ENCODE peak calls at places on chromosomes 3 and 15, in seven cellular contexts. T is CD14-positive monocyte, P is tibial nerve, Q is fibroblast of villous mesenchyme, U is tibial artery, C is omental fat pad, F is progenitor cell of endocrine pancreas. G is an unnamed sample.

GRCh38 chr15:27592036-27592725 is 506.9 kb downstream of the OCA2 start:
- DNase-seq in C (no peak), T (no peak), P (no peak), F (no peak), U (no peak), Q (no peak), G (peak)

GRCh38 chr3:31639828-31640227 is 107.1 kb downstream of the STT3B start:
- DNase-seq in C (no peak), F (no peak), P (no peak), U (no peak), Q (no peak), T (no peak), G (no peak)

GRCh38 chr15:57316451-57316850 is 59.9 kb upstream of the CGNL1 start:
- DNase-seq in C (no peak), P (no peak), T (no peak), Q (no peak), U (no peak), F (no peak), G (no peak)

GRCh38 chr3:164539215-164539614 is 539.1 kb downstream of the SI start:
- DNase-seq in Q (no peak), P (no peak), U (no peak), F (no peak), T (no peak), C (no peak), G (no peak)

GRCh38 chr3:182268711-182269110 is 524.6 kb upstream of the ATP11B start:
- DNase-seq in C (no peak), Q (no peak), T (no peak), U (no peak), P (no peak), F (no peak), G (no peak)

GRCh38 chr3:33577588-33577987 is 137.4 kb upstream of the UBP1 start:
- DNase-seq in F (no peak), Q (no peak), C (no peak), T (no peak), P (no peak), U (no peak), G (no peak)

GRCh38 chr15:79724312-79724711 is 172.5 kb downstream of the MTHFS start:
- DNase-seq in F (no peak), U (no peak), Q (peak), C (no peak), T (no peak), P (no peak), G (peak)

GRCh38 chr3:156551261-156551660 is 3.7 kb downstream of the SSR3 start:
- DNase-seq in P (no peak), C (no peak), U (no peak), T (no peak), F (no peak), Q (no peak), G (peak)

GRCh38 chr3:175338775-175339535 is 479.8 kb downstream of the NAALADL2 start:
- DNase-seq in P (no peak), C (no peak), T (no peak), U (peak), Q (peak), F (no peak), G (peak)

GRCh38 chr3:73516656-73517055 is 108.1 kb downstream of the PDZRN3 start:
- DNase-seq in C (no peak), Q (no peak), T (no peak), F (no peak), P (no peak), U (peak), G (no peak)

GRCh38 chr3:119643528-119643927 is 16.9 kb downstream of the POPDC2 start:
- DNase-seq in U (no peak), F (no peak), P (no peak), Q (peak), C (no peak), T (no peak), G (peak)

GRCh38 chr3:68560728-68561127 is 371.6 kb downstream of the TAFA4 start:
- DNase-seq in Q (no peak), C (no peak), P (no peak), F (no peak), T (no peak), U (no peak), G (no peak)

GRCh38 chr3:177337548-177338331 is 140.5 kb upstream of the TBL1XR1 start:
- DNase-seq in U (no peak), C (no peak), P (no peak), F (no peak), Q (peak), T (no peak), G (peak)

GRCh38 chr3:138118863-138119766 is 3.7 kb upstream of the DZIP1L start:
- DNase-seq in C (peak), Q (peak), T (no peak), F (peak), P (peak), U (peak), G (peak)

GRCh38 chr15:90813796-90814192 is 54.6 kb upstream of the FURIN start:
- DNase-seq in C (no peak), U (no peak), T (no peak), F (no peak), P (no peak), Q (no peak), G (no peak)

GRCh38 chr3:72432271-72432670 is 416.0 kb downstream of the SHQ1 start:
- DNase-seq in C (no peak), U (no peak), T (no peak), P (no peak), Q (no peak), F (no peak), G (no peak)

DNA sequence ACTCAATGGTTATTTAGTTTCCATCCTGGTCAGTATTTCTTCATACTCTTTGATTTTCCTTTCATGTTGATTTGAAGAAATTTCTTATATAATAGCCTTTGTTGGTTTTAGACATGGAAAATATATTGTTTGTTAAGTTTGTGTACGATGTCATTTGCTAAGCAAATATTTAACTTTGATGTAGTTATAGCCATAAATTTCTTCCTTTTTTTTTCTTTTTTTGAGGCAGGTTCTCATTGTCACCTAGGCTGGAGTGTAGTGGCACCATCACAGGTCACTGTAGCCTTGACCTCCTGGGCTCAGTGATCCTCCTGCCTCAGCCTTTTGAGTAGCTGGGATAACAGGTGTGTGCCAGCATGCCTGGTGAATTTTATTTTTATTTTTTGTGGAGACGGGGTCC is 51.4 kb downstream of the NMD3 start:
- DNase-seq in Q (no peak), T (no peak), U (no peak), C (no peak), P (no peak), F (no peak), G (no peak)
- TF ChIP-seq CTCF in Q (no peak), T (no peak), U (no peak), C (no peak), P (no peak), F (no peak), G (no peak)

GRCh38 chr3:36677331-36678007 is 86.9 kb downstream of the DCLK3 start:
- DNase-seq in T (no peak), P (no peak), F (no peak), C (no peak), U (no peak), Q (peak), G (peak)
- TF ChIP-seq CTCF in T (no peak), P (no peak), F (peak), C (no peak), U (no peak), Q (peak), G (peak)

DNA sequence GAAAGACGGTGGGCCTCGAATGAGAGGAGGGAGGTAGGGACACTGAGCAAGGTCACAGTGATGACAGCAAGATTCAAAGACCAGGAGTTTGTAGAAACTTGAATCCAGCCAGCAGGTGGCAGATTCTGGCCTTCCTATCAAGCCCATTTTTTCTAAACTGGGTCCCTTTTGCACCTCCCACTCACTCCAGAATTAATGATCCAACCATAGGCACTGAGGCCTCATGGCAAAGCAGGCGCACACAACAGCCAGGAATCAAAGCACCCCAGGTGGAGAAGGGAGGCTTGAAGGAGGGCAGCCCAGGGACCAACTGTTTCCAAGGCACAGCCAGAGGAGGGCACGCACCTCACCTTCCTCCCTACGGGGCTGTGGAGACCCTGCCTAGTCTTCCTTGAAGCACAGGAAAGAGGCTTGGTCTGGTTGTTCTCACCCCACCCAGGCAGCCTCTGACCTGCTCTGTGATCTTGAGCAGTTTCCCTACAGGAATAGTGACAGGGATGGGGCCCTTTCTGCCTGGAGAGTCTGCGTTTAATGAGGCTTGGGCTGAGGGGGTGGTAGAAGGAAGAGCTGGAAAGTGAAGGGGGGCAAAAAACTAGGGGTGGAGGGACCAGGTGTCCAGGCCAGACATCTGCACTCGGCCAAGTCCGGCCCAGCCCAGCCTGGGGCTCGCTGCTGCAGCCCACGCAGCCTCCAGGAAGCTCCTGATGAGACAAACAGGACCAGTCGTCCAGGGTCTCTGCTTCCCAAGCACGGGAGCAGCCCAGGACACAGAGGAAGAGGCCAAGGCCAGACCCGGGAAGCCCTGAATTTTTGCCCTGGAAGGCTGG is 90.0 kb downstream of the ANP32A start:
- DNase-seq in P (no peak), U (peak), C (no peak), F (no peak), Q (peak), T (no peak), G (peak)
- TF ChIP-seq CTCF in P (peak), U (peak), C (no peak), F (peak), Q (peak), T (peak), G (peak)

GRCh38 chr15:33234019-33234418 is 39.5 kb upstream of the FMN1 start:
- DNase-seq in U (no peak), T (no peak), Q (peak), F (no peak), C (no peak), P (no peak), G (peak)
- TF ChIP-seq CTCF in U (peak), T (no peak), Q (peak), F (peak), C (no peak), P (no peak), G (peak)

GRCh38 chr3:25781145-25781757 is 2.0 kb downstream of the NGLY1 start:
- DNase-seq in P (no peak), U (no peak), T (no peak), Q (no peak), F (no peak), C (no peak), G (no peak)

GRCh38 chr3:25783661-25784512 is 644 bp upstream of the NGLY1 start:
- DNase-seq in C (no peak), P (no peak), T (peak), U (peak), F (no peak), Q (peak), G (peak)

GRCh38 chr3:25782636-25782937 is 656 bp downstream of the NGLY1 start:
- DNase-seq in Q (no peak), C (no peak), T (no peak), U (no peak), P (no peak), F (no peak), G (no peak)

GRCh38 chr3:25781758-25782594 is 1.3 kb downstream of the NGLY1 start:
- DNase-seq in C (no peak), T (no peak), P (no peak), U (no peak), F (no peak), Q (no peak), G (no peak)

GRCh38 chr3:25782938-25783660 is at the start of gene NGLY1:
- DNase-seq in T (peak), C (peak), P (peak), U (peak), Q (peak), F (peak), G (peak)
- TF ChIP-seq CTCF in T (no peak), C (no peak), P (peak), U (peak), Q (no peak), F (peak), G (no peak)

DNA sequence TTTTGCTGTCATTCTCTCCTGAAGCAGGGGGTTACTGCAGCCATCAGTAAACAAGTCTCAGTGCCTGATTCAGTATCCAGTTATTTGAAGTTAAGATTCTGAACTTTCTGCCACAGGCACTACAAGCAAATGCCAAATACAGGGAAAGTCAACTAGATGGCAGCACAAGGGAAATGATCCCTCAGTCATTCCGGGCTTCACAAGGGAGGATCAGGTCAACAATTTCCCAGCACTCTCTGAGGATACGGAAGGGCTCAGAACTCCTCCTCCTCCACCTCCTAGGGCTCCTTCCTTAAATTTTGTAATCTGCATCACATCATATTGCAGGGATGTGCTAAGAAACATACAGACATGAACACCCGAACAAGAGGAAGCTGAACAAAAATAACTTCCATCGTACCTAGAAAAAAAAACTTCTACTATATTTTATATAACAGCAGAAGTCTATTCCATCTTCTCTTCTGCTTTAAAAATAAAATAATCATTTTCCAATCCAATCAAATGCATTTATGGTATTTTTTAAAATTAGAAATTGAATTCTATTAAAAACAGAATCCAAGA is 187.1 kb downstream of the FMN1 start:
- DNase-seq in F (no peak), Q (no peak), T (no peak), C (no peak), U (no peak), P (no peak), G (peak)
- TF ChIP-seq CTCF in F (peak), Q (no peak), T (no peak), C (no peak), U (no peak), P (peak), G (peak)

DNA sequence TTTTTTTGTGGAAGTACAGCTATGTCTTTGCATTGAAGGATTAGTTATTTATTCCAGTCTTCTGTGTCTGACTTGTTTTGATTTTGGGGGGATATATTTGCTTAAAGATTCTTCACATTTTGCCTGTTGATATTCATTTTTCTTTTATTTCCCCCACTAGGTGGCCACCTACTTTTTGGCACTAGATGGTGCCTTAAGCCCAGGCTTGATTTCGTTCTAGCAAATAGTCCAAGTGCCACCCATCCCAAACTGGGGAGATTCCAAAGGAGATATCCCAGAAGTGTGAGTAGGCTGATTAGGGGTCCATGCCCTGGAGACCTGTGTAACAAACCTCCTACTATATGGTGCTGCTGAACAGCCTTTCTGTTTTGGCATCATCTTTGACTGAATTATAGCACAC is 80.0 kb upstream of the SPATA16 start:
- DNase-seq in C (no peak), T (no peak), F (no peak), U (no peak), P (no peak), Q (no peak), G (peak)
- TF ChIP-seq CTCF in C (no peak), T (no peak), F (peak), U (no peak), P (no peak), Q (no peak), G (peak)

DNA sequence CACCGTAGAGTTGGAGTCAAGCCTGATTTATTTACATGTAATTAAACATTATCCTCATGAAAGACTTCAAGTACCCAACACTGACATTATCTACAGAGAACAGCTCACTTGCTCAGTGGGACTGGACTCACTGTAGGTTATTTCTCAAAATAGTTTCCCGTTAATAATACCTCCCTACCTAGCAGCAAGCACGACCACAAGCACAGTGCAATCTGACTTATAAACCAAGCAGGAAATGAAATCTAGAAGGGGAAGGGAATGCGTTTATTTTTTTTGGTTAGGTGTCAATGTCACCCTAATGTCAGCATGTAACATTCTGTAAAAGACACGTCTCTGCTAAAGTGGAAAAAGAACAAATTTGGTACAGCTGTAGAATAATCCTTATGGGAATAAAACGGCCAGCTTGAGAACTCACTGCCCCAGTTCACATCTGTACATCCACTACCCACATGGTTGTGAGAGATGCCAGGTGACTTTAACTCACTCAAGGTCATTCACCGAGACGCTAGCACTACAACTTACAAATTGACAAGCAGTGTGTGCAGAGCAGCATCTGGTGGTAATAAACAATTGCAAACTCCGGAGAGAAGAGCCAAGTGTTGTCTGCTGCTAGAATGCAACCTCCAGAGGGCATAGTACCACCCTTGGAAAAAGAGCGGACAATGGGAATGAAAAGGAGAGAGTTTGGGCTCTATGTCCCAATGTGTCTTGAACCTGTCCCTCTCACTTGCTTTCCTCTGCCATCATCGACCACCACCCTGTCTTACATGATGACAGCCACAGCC is 242.5 kb downstream of the CADPS start:
- DNase-seq in Q (no peak), P (no peak), U (no peak), C (no peak), T (no peak), F (no peak), G (peak)
- TF ChIP-seq CTCF in Q (peak), P (no peak), U (no peak), C (no peak), T (no peak), F (no peak), G (peak)

DNA sequence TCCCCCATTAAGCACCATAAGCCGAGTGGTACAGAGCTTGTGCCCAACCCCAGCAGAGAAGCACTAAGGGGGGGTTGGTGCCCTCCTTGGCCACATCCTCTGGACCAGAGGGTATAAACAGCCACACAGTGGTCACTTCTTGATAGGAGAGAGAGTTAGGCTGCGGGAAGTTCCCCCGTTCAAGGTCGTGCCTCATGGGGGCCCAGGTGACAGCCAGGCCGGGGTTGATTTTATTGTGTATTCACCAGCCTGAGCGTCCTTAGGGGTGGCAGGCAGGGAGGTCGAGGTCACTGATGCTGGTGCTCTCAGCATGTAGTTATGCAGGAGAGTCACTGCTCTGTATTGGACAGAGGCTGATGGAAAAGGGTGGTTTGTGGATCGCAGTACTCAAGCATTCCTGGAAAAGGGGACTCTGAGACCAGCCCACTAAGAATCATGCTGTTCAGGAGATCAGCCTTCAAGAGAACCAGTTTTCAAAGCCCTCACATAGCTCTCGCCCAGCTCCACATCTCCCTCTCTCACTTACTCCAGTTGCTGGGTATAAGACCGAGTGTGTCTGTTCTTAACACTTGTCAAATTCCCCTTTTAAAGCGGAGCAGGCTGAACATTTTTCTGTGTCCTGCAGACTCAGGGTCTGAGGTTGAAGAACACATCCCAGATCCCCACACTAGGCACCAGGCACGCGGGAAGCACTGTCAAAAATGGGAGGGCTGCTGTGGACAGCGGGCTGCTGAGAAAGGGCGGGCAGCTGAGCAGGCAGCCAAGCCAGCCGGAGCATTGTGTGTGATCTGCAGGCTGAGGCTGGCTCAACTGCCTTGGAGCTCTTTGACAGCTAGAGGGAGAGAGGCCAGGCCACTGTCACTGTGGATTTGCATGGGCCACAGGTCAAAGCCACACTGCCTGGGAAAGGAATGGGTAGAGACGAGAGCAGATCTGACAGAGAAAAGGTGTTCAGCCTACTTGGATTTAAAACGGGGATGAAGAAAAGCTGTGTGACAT is 279.3 kb upstream of the LRRFIP2 start:
- DNase-seq in C (no peak), U (peak), P (peak), T (no peak), F (no peak), Q (no peak), G (no peak)
- TF ChIP-seq CTCF in C (no peak), U (peak), P (no peak), T (no peak), F (peak), Q (no peak), G (no peak)

G was measured in AG10803.